ENCODE peak calls at places on chromosome 18, in nine cellular contexts. C is T47D; W is ecto neural progenitor cell; V is Panc1; S is stimulated activated CD4-positive, alpha-beta T cell treated with anti-CD3 and anti-CD28 coated beads, Interleukin-1b, Interleukin-23, amount 100 ng/mL, for 24 hours; U is activated CD8-positive, alpha-beta memory T cell treated with anti-CD3 and anti-CD28 coated beads, Interleukin-2, amount 50 U/mL, for 48 hours; G is HCT116; E is DMS 273 treated with DMSO at 0.1 percent for 48 hours; F is amniotic stem cell. Z is an unnamed sample.

GRCh38 chr18:14098428-14098827 is 33.8 kb downstream of the ZNF519 start:
- DNase-seq in W (no peak), U (no peak), G (no peak), F (no peak), E (no peak), S (no peak), C (peak; percentile 45), V (no peak), Z (no peak)

GRCh38 chr18:26549486-26550435 is 1.4 kb upstream of the KCTD1 start:
- DNase-seq in V (no peak), U (peak; percentile 62), S (no peak), G (peak; percentile 53), F (no peak), E (peak; percentile 32), C (peak; percentile 86), W (peak; percentile 74), Z (peak; percentile 83)

GRCh38 chr18:62326646-62327348 is 1.7 kb downstream of the TNFRSF11A start:
- DNase-seq in U (no peak), E (no peak), C (no peak), F (no peak), V (no peak), S (no peak), W (no peak), G (no peak), Z (no peak)

GRCh38 chr18:39618265-39619003 is 2052.8 kb upstream of the CELF4 start:
- DNase-seq in U (no peak), V (no peak), E (no peak), W (no peak), S (no peak), G (no peak), C (no peak), F (no peak), Z (no peak)

GRCh38 chr18:77622009-77622692 is 372.5 kb downstream of the GALR1 start:
- DNase-seq in S (no peak), F (no peak), E (no peak), W (no peak), V (no peak), C (peak; percentile 82), U (no peak), G (no peak), Z (no peak)

GRCh38 chr18:28584726-28585125 is 407.8 kb upstream of the CDH2 start:
- DNase-seq in U (no peak), G (peak; percentile 18), S (no peak), F (peak; percentile 58), C (peak; percentile 56), V (no peak), W (no peak), E (no peak), Z (no peak)

GRCh38 chr18:5414546-5414945 is 119.0 kb upstream of the ZBTB14 start:
- DNase-seq in V (no peak), W (peak; percentile 60), E (no peak), C (no peak), F (no peak), U (no peak), S (no peak), G (no peak), Z (no peak)

GRCh38 chr18:59460060-59460395 is 101.0 kb upstream of the LMAN1 start:
- DNase-seq in F (no peak), G (no peak), S (no peak), U (no peak), C (no peak), V (no peak), W (no peak), E (no peak), Z (no peak)

Z was measured in pancreas.